ENCODE peak calls at places on chromosomes 5 and 9, in nine cellular contexts. R is AG04450, S is epithelial cell of proximal tubule, K is cardiac muscle cell, Q is neuronal stem cell, W is ovary, G is GM12865, C is endodermal cell, F is adipocyte. D is an unnamed sample.

GRCh38 chr9:129242971-129243561 is 65.0 kb upstream of the IER5L start:
- DNase-seq in F (peak), Q (no peak), W (no peak), K (no peak), G (no peak), S (no peak), C (no peak), R (no peak), D (no peak)

GRCh38 chr9:16275795-16276624 is 594.5 kb downstream of the BNC2 start:
- DNase-seq in S (peak), K (no peak), W (no peak), F (no peak), R (no peak), G (no peak), Q (no peak), C (peak), D (peak)

GRCh38 chr9:114611516-114612271 is 603 bp downstream of the TMEM268 start:
- DNase-seq in Q (no peak), K (peak), F (peak), S (no peak), W (peak), R (no peak), C (peak), G (peak), D (peak)

GRCh38 chr5:91302335-91302734 is 80.8 kb downstream of the ARRDC3 start:
- DNase-seq in G (no peak), S (no peak), F (no peak), C (no peak), Q (no peak), R (no peak), K (no peak), W (no peak), D (no peak)

GRCh38 chr9:123044556-123044955 is 11.1 kb downstream of the GPR21 start:
- DNase-seq in R (peak), W (no peak), G (no peak), C (no peak), S (no peak), K (no peak), F (peak), Q (no peak), D (no peak)

GRCh38 chr5:176180339-176180738 is 57.9 kb upstream of the SIMC1 start:
- DNase-seq in K (no peak), F (peak), R (no peak), Q (no peak), C (no peak), G (no peak), W (peak), S (no peak), D (no peak)

GRCh38 chr5:150665044-150665443 is 4.0 kb downstream of the MYOZ3 start:
- DNase-seq in S (no peak), Q (no peak), G (no peak), K (no peak), R (no peak), F (no peak), C (no peak), W (no peak), D (no peak)

GRCh38 chr5:180498378-180498777 is 4.2 kb downstream of the CNOT6 start:
- DNase-seq in G (no peak), C (no peak), F (no peak), W (no peak), R (no peak), Q (no peak), S (no peak), K (no peak), D (no peak)

GRCh38 chr9:69371001-69371400 is 46.0 kb downstream of the ENTREP1 start:
- DNase-seq in S (no peak), K (no peak), G (no peak), R (no peak), C (no peak), W (no peak), Q (no peak), F (peak), D (no peak)

GRCh38 chr9:88006511-88007290 is 32.4 kb upstream of the CDK20 start:
- DNase-seq in W (no peak), K (no peak), Q (no peak), F (no peak), G (peak), R (no peak), C (peak), S (no peak), D (no peak)
- H3K4me3 ChIP-seq in W (no peak), K (no peak), Q (no peak), F (no peak), G (no peak), R (no peak), C (no peak), S (no peak), D (no peak)

GRCh38 chr5:177507596-177508216 is 1.9 kb downstream of the DOK3 start:
- DNase-seq in F (no peak), W (no peak), K (no peak), S (no peak), G (peak), R (no peak), C (no peak), Q (no peak), D (no peak)
- H3K4me3 ChIP-seq in F (no peak), W (no peak), K (no peak), S (no peak), G (peak), R (no peak), C (no peak), Q (no peak), D (no peak)

DNA sequence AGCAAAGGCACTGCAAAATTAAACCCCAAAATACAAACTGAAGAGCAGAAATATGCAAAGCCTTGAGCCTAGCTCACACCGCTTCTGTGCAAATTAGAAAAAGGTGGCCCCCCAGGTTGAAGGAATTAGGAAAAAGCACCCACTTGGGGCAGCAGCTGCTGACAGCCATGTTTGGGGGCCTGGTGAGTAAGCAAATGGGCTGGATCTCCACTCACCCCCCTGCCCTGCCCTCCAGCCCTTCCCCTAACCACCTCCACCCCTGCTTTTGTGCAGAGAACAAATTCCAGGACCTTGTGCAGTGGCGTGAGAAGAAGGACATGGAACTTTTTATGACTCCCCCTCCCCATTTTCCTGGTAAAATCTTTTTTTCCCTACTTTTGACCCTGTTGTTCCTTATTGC is 92.0 kb upstream of the DNAH5 start:
- DNase-seq in F (peak), C (peak), W (no peak), G (no peak), R (no peak), K (no peak), S (peak), Q (no peak), D (no peak)
- H3K4me3 ChIP-seq in F (peak), C (peak), W (no peak), G (no peak), R (peak), K (no peak), S (peak), Q (no peak), D (peak)

GRCh38 chr9:130938184-130938651 is 829 bp downstream of the FIBCD1 start:
- DNase-seq in R (no peak), Q (no peak), W (no peak), S (no peak), C (no peak), G (no peak), F (no peak), K (no peak), D (no peak)
- H3K4me3 ChIP-seq in R (peak), Q (peak), W (no peak), S (peak), C (peak), G (peak), F (peak), K (peak), D (peak)

GRCh38 chr5:159094745-159095144 is 5.0 kb downstream of the EBF1 start:
- DNase-seq in C (peak), Q (no peak), S (no peak), R (no peak), K (peak), F (peak), W (peak), G (peak), D (peak)

GRCh38 chr5:159096555-159097460 is 2.9 kb downstream of the EBF1 start:
- DNase-seq in W (peak), G (peak), F (no peak), C (peak), K (no peak), S (no peak), Q (peak), R (no peak), D (peak)

GRCh38 chr5:159095882-159096554 is 3.7 kb downstream of the EBF1 start:
- DNase-seq in F (no peak), Q (no peak), G (peak), S (no peak), C (peak), W (no peak), R (no peak), K (no peak), D (peak)

GRCh38 chr5:159097461-159098284 is 2.0 kb downstream of the EBF1 start:
- DNase-seq in F (peak), W (peak), C (peak), K (no peak), G (peak), R (no peak), S (no peak), Q (peak), D (peak)

GRCh38 chr5:159095218-159095617 is 4.5 kb downstream of the EBF1 start:
- DNase-seq in Q (no peak), K (no peak), G (peak), R (no peak), S (no peak), F (no peak), C (peak), W (no peak), D (peak)
- H3K4me3 ChIP-seq in Q (peak), K (no peak), G (peak), R (no peak), S (no peak), F (peak), C (no peak), W (peak), D (peak)

GRCh38 chr5:133610489-133611356 is 1.6 kb downstream of the FSTL4 start:
- DNase-seq in K (peak), W (no peak), R (no peak), G (peak), S (no peak), C (peak), F (peak), Q (peak), D (peak)

GRCh38 chr5:133613743-133614142 is 1.4 kb upstream of the FSTL4 start:
- DNase-seq in K (no peak), F (no peak), W (no peak), Q (no peak), S (no peak), R (no peak), C (no peak), G (no peak), D (no peak)

GRCh38 chr5:133612021-133612860 is at the start of gene FSTL4:
- DNase-seq in F (peak), R (no peak), K (peak), C (peak), Q (peak), S (no peak), W (no peak), G (peak), D (no peak)

GRCh38 chr5:133613184-133613583 is 843 bp upstream of the FSTL4 start:
- DNase-seq in Q (no peak), W (no peak), G (no peak), C (no peak), K (no peak), S (no peak), F (no peak), R (no peak), D (no peak)

DNA sequence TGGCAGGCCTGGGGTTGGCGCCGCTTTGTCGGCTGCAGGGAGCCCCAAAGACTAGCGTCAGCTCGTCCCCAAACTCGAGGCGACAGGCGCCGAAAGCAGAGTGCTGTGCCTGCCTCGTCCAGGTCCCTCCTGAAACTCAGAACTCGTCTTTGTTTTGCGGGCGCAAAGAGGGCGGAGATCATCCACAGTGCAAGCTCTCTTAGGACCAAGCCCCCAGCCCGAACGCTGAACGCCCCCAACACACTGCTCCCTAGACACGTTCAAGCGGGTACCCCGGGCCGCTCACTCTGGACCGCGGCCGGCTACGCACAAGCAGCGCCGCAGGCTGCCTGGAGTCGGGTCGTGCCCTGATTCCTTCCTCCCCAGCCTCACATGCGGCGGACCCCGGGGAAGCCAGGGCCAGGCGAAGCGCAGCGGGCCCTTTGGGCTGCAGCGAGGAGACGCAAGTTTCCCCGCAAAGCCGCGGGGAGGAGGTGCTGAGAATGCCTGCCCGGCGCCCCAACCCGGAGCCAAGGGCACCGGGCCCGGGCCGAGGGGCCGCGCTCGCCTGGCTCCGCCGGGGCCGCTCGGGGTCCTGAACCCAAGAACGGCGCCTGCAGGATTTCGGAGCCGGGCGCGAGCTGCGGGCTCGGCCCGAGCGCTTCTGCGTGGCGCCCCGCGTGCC is 852 bp downstream of the FSTL4 start:
- DNase-seq in Q (peak), G (no peak), R (no peak), F (no peak), K (peak), W (no peak), C (no peak), S (no peak), D (no peak)
- H3K4me3 ChIP-seq in Q (peak), G (no peak), R (no peak), F (peak), K (peak), W (no peak), C (peak), S (no peak), D (peak)

GRCh38 chr5:16127865-16128544 is 51.6 kb downstream of the MARCHF11 start:
- DNase-seq in G (no peak), W (no peak), C (no peak), K (peak), R (no peak), F (no peak), S (no peak), Q (no peak), D (no peak)
- H3K4me3 ChIP-seq in G (no peak), W (no peak), C (no peak), K (no peak), R (no peak), F (no peak), S (no peak), Q (no peak), D (peak)

GRCh38 chr9:126326228-126327015 is at the start of gene MVB12B:
- DNase-seq in C (peak), S (no peak), W (peak), R (no peak), F (peak), Q (peak), K (peak), G (peak), D (no peak)

GRCh38 chr9:126328415-126328814 is 1.8 kb downstream of the MVB12B start:
- DNase-seq in C (no peak), F (no peak), Q (no peak), G (no peak), S (no peak), K (no peak), W (no peak), R (no peak), D (no peak)

GRCh38 chr9:126327016-126327749 is 554 bp downstream of the MVB12B start:
- DNase-seq in K (no peak), Q (no peak), C (peak), S (no peak), G (no peak), F (no peak), R (no peak), W (no peak), D (no peak)

GRCh38 chr9:126329476-126330275 is 3.0 kb downstream of the MVB12B start:
- DNase-seq in Q (no peak), K (no peak), W (no peak), C (no peak), F (peak), R (no peak), S (no peak), G (no peak), D (no peak)

GRCh38 chr9:126327750-126328120 is 1.1 kb downstream of the MVB12B start:
- DNase-seq in C (no peak), W (no peak), R (no peak), S (no peak), K (no peak), Q (no peak), F (peak), G (no peak), D (no peak)
- H3K4me3 ChIP-seq in C (peak), W (peak), R (peak), S (no peak), K (peak), Q (peak), F (peak), G (no peak), D (peak)

GRCh38 chr9:107285292-107285691 is 2.2 kb downstream of the RAD23B start:
- DNase-seq in R (no peak), K (no peak), Q (no peak), W (no peak), G (no peak), F (no peak), C (no peak), S (no peak), D (no peak)
- H3K4me3 ChIP-seq in R (peak), K (peak), Q (no peak), W (peak), G (peak), F (peak), C (peak), S (peak), D (peak)

GRCh38 chr5:174733091-174733690 is 8.8 kb downstream of the MSX2 start:
- DNase-seq in C (peak), Q (no peak), K (no peak), S (no peak), R (no peak), G (no peak), W (no peak), F (no peak), D (no peak)

GRCh38 chr5:174735498-174736350 is 11.3 kb downstream of the MSX2 start:
- DNase-seq in Q (no peak), C (peak), S (no peak), K (peak), F (no peak), R (no peak), G (no peak), W (no peak), D (no peak)

GRCh38 chr5:174733836-174734235 is 9.5 kb downstream of the MSX2 start:
- DNase-seq in C (no peak), R (no peak), S (no peak), Q (no peak), K (no peak), F (no peak), W (no peak), G (no peak), D (no peak)

GRCh38 chr5:174736351-174736721 is 12.0 kb downstream of the MSX2 start:
- DNase-seq in F (peak), W (no peak), R (peak), S (peak), Q (no peak), C (no peak), K (no peak), G (no peak), D (no peak)

GRCh38 chr5:174734571-174735497 is 10.5 kb downstream of the MSX2 start:
- DNase-seq in W (no peak), F (no peak), C (peak), R (no peak), Q (no peak), K (no peak), G (no peak), S (no peak), D (no peak)
- H3K4me3 ChIP-seq in W (no peak), F (peak), C (peak), R (peak), Q (no peak), K (peak), G (no peak), S (no peak), D (peak)